ENCODE peak calls at places on chromosomes 11 and 22, in four cellular contexts. One of them, this sample, is unnamed.

GRCh38 chr11:72814831-72815618 is 814 bp downstream of the ATG16L2 start:
- DNase-seq in K562: peak; percentile 52
- DNase-seq in HCT116: peak; percentile 71
- DNase-seq in GM12878: no peak
- DNase-seq in this sample: no peak

GRCh38 chr22:36816635-36817428 is at the start of gene PVALB:
- DNase-seq in K562: peak; percentile 19
- DNase-seq in HCT116: no peak
- DNase-seq in GM12878: no peak
- DNase-seq in this sample: no peak

GRCh38 chr11:59273008-59273841 is 60.5 kb upstream of the MPEG1 start:
- DNase-seq in K562: no peak
- DNase-seq in GM12878: peak; percentile 79
- DNase-seq in HCT116: no peak
- DNase-seq in this sample: no peak

GRCh38 chr11:128232588-128232987 is 354.8 kb downstream of the ETS1 start:
- DNase-seq in HCT116: no peak
- DNase-seq in GM12878: no peak
- DNase-seq in K562: no peak
- DNase-seq in this sample: no peak

GRCh38 chr22:50371101-50371648 is 28.0 kb downstream of the PPP6R2 start:
- DNase-seq in HCT116: no peak
- DNase-seq in GM12878: no peak
- DNase-seq in K562: no peak
- DNase-seq in this sample: no peak

GRCh38 chr11:10497371-10498021 is 42.4 kb downstream of the AMPD3 start:
- DNase-seq in HCT116: no peak
- DNase-seq in K562: no peak
- DNase-seq in GM12878: no peak
- DNase-seq in this sample: no peak

GRCh38 chr11:2741377-2742131 is 41.8 kb upstream of the KCNQ1OT1 start:
- DNase-seq in K562: peak; percentile 54
- DNase-seq in HCT116: no peak
- DNase-seq in GM12878: no peak
- DNase-seq in this sample: no peak

GRCh38 chr11:16612801-16613400 is 125.5 kb upstream of the C11orf58 start:
- DNase-seq in GM12878: no peak
- DNase-seq in HCT116: no peak
- DNase-seq in K562: no peak
- DNase-seq in this sample: no peak

GRCh38 chr22:46450931-46451660 is 86.3 kb downstream of the CELSR1 start:
- DNase-seq in K562: no peak
- DNase-seq in GM12878: no peak
- DNase-seq in HCT116: no peak
- DNase-seq in this sample: no peak

GRCh38 chr11:85875505-85875904 is 20.3 kb downstream of the CCDC83 start:
- DNase-seq in HCT116: no peak
- DNase-seq in K562: no peak
- DNase-seq in GM12878: no peak
- DNase-seq in this sample: no peak

GRCh38 chr11:11410626-11411025 is 57.6 kb upstream of the CSNK2A3 start:
- DNase-seq in GM12878: no peak
- DNase-seq in K562: no peak
- DNase-seq in HCT116: no peak
- DNase-seq in this sample: no peak

GRCh38 chr11:121964591-121964990 is 151.4 kb downstream of the BLID start:
- DNase-seq in GM12878: no peak
- DNase-seq in HCT116: no peak
- DNase-seq in K562: no peak
- DNase-seq in this sample: no peak

GRCh38 chr22:43520632-43521039 is 108.8 kb downstream of the MPPED1 start:
- DNase-seq in K562: no peak
- DNase-seq in HCT116: no peak
- DNase-seq in GM12878: peak; percentile 23
- DNase-seq in this sample: no peak

GRCh38 chr11:39374963-39375698 is 2084.3 kb downstream of the LRRC4C start:
- DNase-seq in K562: peak; percentile 6
- DNase-seq in GM12878: no peak
- DNase-seq in HCT116: peak; percentile 10
- DNase-seq in this sample: no peak

GRCh38 chr11:74134661-74135515 is 35.9 kb downstream of the C2CD3 start:
- DNase-seq in HCT116: peak; percentile 44
- DNase-seq in K562: no peak
- DNase-seq in GM12878: no peak
- DNase-seq in this sample: no peak

GRCh38 chr11:19259487-19260345 is 19.0 kb upstream of the E2F8 start:
- DNase-seq in HCT116: peak; percentile 24
- DNase-seq in GM12878: no peak
- DNase-seq in K562: peak; percentile 59
- DNase-seq in this sample: peak; percentile 83

GRCh38 chr11:108593214-108593909 is at the start of gene EXPH5:
- DNase-seq in HCT116: peak; percentile 99
- DNase-seq in GM12878: peak; percentile 82
- DNase-seq in K562: peak; percentile 98
- DNase-seq in this sample: peak; percentile 96

GRCh38 chr11:35390737-35391682 is 28.3 kb downstream of the SLC1A2 start:
- DNase-seq in K562: no peak
- DNase-seq in GM12878: peak; percentile 82
- DNase-seq in HCT116: no peak
- DNase-seq in this sample: no peak

GRCh38 chr11:64120951-64121569 is 44.9 kb downstream of the MACROD1 start:
- DNase-seq in K562: no peak
- DNase-seq in HCT116: no peak
- DNase-seq in GM12878: no peak
- DNase-seq in this sample: no peak

GRCh38 chr11:133810179-133810550 is 35.1 kb downstream of the SPATA19 start:
- DNase-seq in HCT116: no peak
- DNase-seq in K562: no peak
- DNase-seq in GM12878: no peak
- DNase-seq in this sample: no peak

GRCh38 chr22:42294034-42294985 is 23.9 kb upstream of the TCF20 start:
- DNase-seq in GM12878: no peak
- DNase-seq in HCT116: no peak
- DNase-seq in K562: peak; percentile 53
- DNase-seq in this sample: no peak

GRCh38 chr11:119421941-119422504 is 949 bp downstream of the THY1 start:
- DNase-seq in HCT116: no peak
- DNase-seq in GM12878: no peak
- DNase-seq in K562: no peak
- DNase-seq in this sample: no peak

GRCh38 chr22:40679249-40679963 is at the start of gene MCHR1:
- DNase-seq in K562: no peak
- DNase-seq in GM12878: no peak
- DNase-seq in HCT116: no peak
- DNase-seq in this sample: no peak

GRCh38 chr11:11397043-11397415 is 44.0 kb upstream of the CSNK2A3 start:
- DNase-seq in GM12878: no peak
- DNase-seq in HCT116: no peak
- DNase-seq in K562: no peak
- DNase-seq in this sample: no peak

GRCh38 chr11:11841121-11841604 is 609 bp upstream of the USP47 start:
- DNase-seq in GM12878: no peak
- DNase-seq in K562: peak; percentile 69
- DNase-seq in HCT116: peak; percentile 16
- DNase-seq in this sample: no peak

GRCh38 chr22:37362618-37363017 is 64.7 kb downstream of the ELFN2 start:
- DNase-seq in K562: no peak
- DNase-seq in GM12878: no peak
- DNase-seq in HCT116: no peak
- DNase-seq in this sample: no peak

GRCh38 chr11:13772223-13773046 is 104.0 kb downstream of the FAR1 start:
- DNase-seq in GM12878: peak; percentile 11
- DNase-seq in K562: peak; percentile 31
- DNase-seq in HCT116: peak; percentile 67
- DNase-seq in this sample: peak; percentile 31

DNA sequence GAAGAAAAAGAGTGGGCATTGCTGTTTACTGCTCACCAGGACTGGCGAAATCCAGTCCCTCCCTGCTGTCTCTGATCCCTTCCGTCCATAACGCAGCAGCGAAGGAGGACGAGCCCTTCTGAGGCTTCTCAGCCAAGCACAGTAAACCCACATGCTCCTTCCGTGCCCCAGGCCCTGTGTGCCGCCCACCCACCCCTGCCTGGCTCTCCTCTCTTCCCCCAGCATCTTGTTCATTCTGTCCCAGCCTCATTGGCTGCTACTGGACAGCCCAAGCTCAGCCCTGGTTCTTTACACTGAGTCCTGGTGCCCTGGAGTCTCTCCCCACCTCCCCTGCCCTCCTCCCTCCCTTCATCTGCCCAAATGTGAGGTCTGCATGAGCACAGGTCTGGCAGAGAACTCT is 559.7 kb downstream of the BRD1 start:
- DNase-seq in HCT116: no peak
- DNase-seq in GM12878: no peak
- DNase-seq in K562: no peak
- DNase-seq in this sample: no peak
- TF ChIP-seq CEBPB in HCT116: no peak
- TF ChIP-seq CEBPB in GM12878: no peak
- TF ChIP-seq CEBPB in K562: no peak
- TF ChIP-seq CEBPB in this sample: no peak

DNA sequence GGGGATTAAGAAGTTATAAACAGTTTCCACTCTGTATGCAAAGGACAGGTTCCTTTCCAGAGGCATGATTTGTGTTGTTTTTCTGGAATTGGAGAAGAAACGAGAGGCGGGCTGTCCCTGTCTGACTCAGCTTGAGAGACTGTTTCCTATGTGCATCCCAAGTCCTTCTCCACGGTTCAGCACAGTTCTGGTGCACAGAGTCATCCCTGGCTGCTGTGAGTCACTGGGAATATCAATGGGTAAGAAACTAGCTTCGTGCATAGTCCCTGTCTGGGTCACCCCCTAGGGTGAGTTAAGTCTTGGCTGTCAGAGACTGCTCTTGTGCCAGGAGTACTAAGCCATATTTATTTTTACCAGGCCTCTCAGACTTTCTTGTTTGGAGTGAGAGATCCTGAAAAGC is 2.4 kb upstream of the LRP4 start:
- DNase-seq in HCT116: no peak
- DNase-seq in K562: no peak
- DNase-seq in GM12878: no peak
- DNase-seq in this sample: no peak
- TF ChIP-seq POLR2AphosphoS5 in HCT116: no peak
- TF ChIP-seq POLR2AphosphoS5 in K562: no peak
- TF ChIP-seq POLR2AphosphoS5 in GM12878: no peak
- TF ChIP-seq POLR2AphosphoS5 in this sample: no peak

GRCh38 chr11:45217991-45218390 is 68.2 kb downstream of the SYT13 start:
- DNase-seq in HCT116: no peak
- DNase-seq in GM12878: no peak
- DNase-seq in K562: no peak
- DNase-seq in this sample: no peak

GRCh38 chr11:45215098-45215497 is 68.7 kb downstream of the PRDM11 start:
- DNase-seq in GM12878: no peak
- DNase-seq in K562: no peak
- DNase-seq in HCT116: no peak
- DNase-seq in this sample: no peak

GRCh38 chr11:45218705-45219104 is 67.4 kb downstream of the SYT13 start:
- DNase-seq in GM12878: no peak
- DNase-seq in HCT116: no peak
- DNase-seq in K562: no peak
- DNase-seq in this sample: no peak

GRCh38 chr11:45216031-45216430 is 69.6 kb downstream of the PRDM11 start:
- DNase-seq in K562: no peak
- DNase-seq in GM12878: no peak
- DNase-seq in HCT116: no peak
- DNase-seq in this sample: no peak

DNA sequence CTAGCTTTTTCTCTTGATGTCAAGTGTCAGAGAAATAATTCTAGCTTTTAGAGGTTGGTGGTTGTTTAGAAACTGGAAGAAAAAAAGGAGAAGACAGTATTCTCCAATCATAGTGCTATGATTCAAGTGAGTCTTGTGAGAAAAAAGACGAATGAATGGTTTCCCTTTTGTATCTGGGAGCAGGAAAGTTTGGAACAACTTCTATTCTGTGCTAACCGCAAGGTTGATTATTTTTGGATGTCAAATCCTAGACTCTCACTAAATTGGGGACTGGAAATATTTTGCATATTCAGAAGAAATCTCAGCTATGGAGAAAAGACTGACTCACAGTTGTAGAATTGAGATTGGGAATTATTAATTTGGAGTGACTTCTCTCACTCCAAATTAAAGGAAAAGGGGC is 69.2 kb downstream of the SYT13 start:
- DNase-seq in K562: no peak
- DNase-seq in HCT116: no peak
- DNase-seq in GM12878: no peak
- DNase-seq in this sample: no peak
- TF ChIP-seq YY1 in K562: no peak
- TF ChIP-seq YY1 in HCT116: no peak
- TF ChIP-seq YY1 in GM12878: no peak
- TF ChIP-seq YY1 in this sample: no peak

GRCh38 chr11:106482920-106483761 is 405.7 kb downstream of the AASDHPPT start:
- DNase-seq in HCT116: no peak
- DNase-seq in K562: no peak
- DNase-seq in GM12878: no peak
- DNase-seq in this sample: no peak
- TF ChIP-seq CEBPB in HCT116: no peak
- TF ChIP-seq CEBPB in K562: no peak
- TF ChIP-seq CEBPB in GM12878: no peak
- TF ChIP-seq CEBPB in this sample: no peak

DNA sequence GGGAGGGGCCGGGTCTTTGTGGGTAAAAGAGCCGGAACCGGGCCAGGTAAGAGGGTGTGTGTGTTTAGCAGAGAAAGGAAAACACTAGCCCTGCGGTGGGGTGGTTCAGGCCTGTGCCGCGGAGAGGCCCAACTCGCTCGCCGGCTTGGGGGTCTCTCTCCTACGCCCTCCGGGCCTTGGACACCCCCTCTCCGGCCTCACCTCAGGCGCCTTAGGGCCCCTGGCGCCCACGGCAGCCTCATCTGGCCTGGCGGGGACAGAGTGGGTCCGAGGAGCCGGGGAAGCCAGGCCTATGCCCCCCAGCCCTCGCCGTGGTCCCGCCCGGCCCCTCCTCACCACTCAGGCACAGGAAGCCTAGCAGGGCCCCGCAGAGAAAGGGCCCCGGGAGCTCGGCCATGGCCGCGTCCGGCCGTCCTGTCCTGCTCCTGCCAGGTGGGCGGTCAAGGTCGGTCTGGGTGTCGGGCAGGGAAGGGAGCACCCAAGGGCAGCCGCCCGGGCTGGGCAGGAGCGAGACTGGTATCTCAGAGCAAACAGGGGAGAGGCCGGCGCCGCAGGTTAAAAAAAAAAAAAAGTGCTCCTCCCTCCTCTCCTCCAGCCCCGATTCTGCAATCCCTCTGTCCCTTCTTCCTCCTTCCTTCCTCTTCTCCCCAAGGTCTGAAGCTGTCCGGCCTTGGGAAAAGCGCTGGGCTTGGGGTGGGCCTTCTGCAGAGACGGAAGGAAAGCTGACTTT is at the start of gene VSIG2:
- DNase-seq in K562: no peak
- DNase-seq in HCT116: no peak
- DNase-seq in GM12878: no peak
- DNase-seq in this sample: no peak
- TF ChIP-seq POLR2AphosphoS5 in K562: no peak
- TF ChIP-seq POLR2AphosphoS5 in HCT116: no peak
- TF ChIP-seq POLR2AphosphoS5 in GM12878: no peak
- TF ChIP-seq POLR2AphosphoS5 in this sample: no peak

This sample was measured in H1.